ENCODE peak calls at places on chromosomes 11 and 22, in four cellular contexts. I is endothelial cell of umbilical vein, C is K562, H is HCT116. G is an unnamed sample.

GRCh38 chr11:118914178-118914918 is 11.4 kb downstream of the BCL9L start:
- DNase-seq in I (no peak), H (no peak), C (no peak), G (no peak)

GRCh38 chr11:119478711-119479285 is 55.8 kb upstream of the THY1 start:
- DNase-seq in C (no peak), I (no peak), H (no peak), G (no peak)

GRCh38 chr22:50473088-50473487 is 1.7 kb downstream of the SBF1 start:
- DNase-seq in C (peak), I (no peak), H (peak), G (no peak)

GRCh38 chr11:19076744-19077589 is 16.4 kb upstream of the MRGPRX2 start:
- DNase-seq in I (peak), C (peak), H (peak), G (peak)

GRCh38 chr11:33996498-33997454 is 54.8 kb upstream of the CAPRIN1 start:
- DNase-seq in I (peak), H (peak), C (peak), G (no peak)

GRCh38 chr22:19960491-19961200 is 19.0 kb upstream of the TXNRD2 start:
- DNase-seq in I (no peak), C (no peak), H (no peak), G (no peak)

GRCh38 chr11:686451-687243 is 8.4 kb downstream of the DEAF1 start:
- DNase-seq in I (no peak), C (no peak), H (no peak), G (no peak)

GRCh38 chr11:43942651-43943356 is 367 bp downstream of the C11orf96 start:
- DNase-seq in H (no peak), C (peak), I (peak), G (no peak)

GRCh38 chr11:58958500-58958899 is 19.2 kb downstream of the GLYATL1 start:
- DNase-seq in H (peak), I (peak), C (peak), G (no peak)

GRCh38 chr11:106988151-106988806 is 30.0 kb downstream of the GUCY1A2 start:
- DNase-seq in C (no peak), H (no peak), I (no peak), G (peak)

DNA sequence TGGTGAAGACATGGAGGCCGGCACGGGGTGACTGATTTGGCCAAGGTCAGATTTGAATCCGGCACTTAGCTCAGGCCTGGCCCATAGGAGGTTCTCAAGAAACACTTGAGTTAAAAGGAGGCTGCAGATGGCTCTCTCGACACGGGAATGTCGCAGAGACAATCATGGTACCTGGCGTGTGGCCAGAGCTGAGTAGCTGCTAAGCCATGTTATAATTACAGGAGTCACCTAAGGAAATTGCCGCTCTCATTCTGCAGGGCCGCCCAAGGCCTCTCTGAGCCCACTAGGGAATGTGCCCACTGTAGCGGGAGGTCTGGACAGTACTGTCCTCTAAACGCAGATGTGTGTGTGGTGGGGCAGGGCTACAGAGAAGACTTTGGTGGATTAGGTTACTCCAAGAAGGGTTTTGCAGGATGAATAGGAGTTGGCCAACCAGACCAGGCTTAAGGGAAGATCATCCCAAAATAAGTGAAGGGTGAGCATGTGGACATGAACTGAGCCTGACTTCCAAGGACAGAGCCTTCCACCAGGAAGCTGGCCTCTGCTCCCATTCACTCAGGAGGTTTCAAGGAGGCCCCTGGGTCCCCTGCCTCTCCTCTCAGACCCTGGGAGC is 19.3 kb upstream of the PRR5 start:
- DNase-seq in I (no peak), C (peak), H (no peak), G (no peak)
- H3K9ac ChIP-seq in I (no peak), C (no peak), H (no peak), G (no peak)

DNA sequence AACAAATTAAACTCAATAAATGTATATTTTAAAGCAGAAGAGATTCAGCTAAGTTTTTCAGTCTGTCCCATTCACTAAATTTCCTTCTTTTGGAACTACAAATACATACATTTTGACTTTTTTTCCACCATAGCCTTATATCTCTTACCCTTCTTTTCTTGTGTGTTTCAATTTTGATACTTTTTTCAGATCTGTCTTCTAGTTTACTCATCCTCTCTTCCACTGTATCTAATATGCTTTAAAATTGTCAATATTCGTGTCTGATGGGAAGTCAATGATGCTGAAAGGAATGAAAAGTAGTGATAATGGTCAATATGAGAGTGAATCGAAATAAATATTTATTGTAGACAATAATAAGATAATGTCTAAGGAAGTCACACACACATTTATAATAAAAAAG is 332.3 kb upstream of the KIRREL3 start:
- DNase-seq in H (no peak), I (no peak), C (no peak), G (no peak)
- H3K4me3 ChIP-seq in H (no peak), I (no peak), C (no peak), G (no peak)

DNA sequence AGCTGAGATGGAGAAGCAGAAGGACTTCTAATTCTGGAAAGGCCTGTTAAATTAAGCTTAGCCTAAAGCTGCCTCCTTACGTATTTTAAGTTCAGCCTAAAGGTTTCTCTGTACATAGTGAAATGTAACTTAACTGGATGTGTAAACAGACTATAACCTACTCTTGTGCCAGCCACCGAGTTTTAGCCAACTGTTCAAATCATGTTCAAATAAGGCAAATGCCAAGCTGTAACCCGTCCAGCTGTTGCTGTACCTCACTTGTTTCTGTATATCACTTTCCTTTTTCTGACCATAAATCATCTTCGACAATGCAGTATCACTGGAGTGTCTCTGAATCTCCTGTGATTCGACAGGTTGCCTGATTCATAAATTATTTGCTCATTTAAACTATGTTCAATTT is 4.0 kb upstream of the PLAAT5 start:
- DNase-seq in H (no peak), C (no peak), I (no peak), G (no peak)
- TF ChIP-seq POLR2AphosphoS5 in H (no peak), C (no peak), I (no peak), G (no peak)

GRCh38 chr11:57421066-57421465 is 5.9 kb downstream of the SLC43A3 start:
- DNase-seq in C (no peak), H (no peak), I (no peak), G (no peak)

GRCh38 chr11:57424137-57424801 is 2.7 kb downstream of the SLC43A3 start:
- DNase-seq in H (no peak), I (peak), C (no peak), G (no peak)

GRCh38 chr11:57422669-57423068 is 4.3 kb downstream of the SLC43A3 start:
- DNase-seq in H (no peak), I (no peak), C (no peak), G (no peak)

GRCh38 chr11:57424802-57425564 is 1.9 kb downstream of the SLC43A3 start:
- DNase-seq in I (peak), H (no peak), C (peak), G (peak)

DNA sequence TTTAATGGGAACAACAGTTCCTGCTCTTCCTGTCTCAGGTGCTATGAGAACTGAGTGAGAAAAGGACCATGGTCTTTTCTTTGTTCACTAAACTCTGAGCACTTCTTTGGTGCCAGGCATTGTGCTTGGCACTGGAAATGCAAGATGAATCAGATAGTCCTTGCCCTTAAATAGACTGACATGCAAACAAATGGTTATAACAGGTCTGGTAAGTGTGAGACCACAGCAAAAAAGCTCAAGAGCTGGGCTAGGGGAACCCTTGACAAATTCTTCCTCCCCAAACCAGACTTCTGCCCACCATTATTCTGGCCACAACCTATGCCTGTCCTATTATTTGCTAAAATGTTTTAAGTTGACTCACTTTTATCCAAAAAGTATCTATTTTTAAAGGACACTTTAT is 5.1 kb downstream of the SLC43A3 start:
- DNase-seq in H (no peak), I (no peak), C (no peak), G (no peak)
- H3K9ac ChIP-seq in H (no peak), I (no peak), C (no peak), G (no peak)

GRCh38 chr11:116193321-116194114 is 579.3 kb downstream of the BUD13 start:
- DNase-seq in C (no peak), H (no peak), I (peak), G (peak)

GRCh38 chr11:116192509-116193206 is 580.1 kb downstream of the BUD13 start:
- DNase-seq in I (no peak), C (no peak), H (no peak), G (no peak)

GRCh38 chr11:116190861-116191260 is 581.9 kb downstream of the BUD13 start:
- DNase-seq in I (no peak), C (no peak), H (no peak), G (no peak)

GRCh38 chr11:116190206-116190605 is 582.6 kb downstream of the BUD13 start:
- DNase-seq in C (no peak), H (no peak), I (no peak), G (no peak)

DNA sequence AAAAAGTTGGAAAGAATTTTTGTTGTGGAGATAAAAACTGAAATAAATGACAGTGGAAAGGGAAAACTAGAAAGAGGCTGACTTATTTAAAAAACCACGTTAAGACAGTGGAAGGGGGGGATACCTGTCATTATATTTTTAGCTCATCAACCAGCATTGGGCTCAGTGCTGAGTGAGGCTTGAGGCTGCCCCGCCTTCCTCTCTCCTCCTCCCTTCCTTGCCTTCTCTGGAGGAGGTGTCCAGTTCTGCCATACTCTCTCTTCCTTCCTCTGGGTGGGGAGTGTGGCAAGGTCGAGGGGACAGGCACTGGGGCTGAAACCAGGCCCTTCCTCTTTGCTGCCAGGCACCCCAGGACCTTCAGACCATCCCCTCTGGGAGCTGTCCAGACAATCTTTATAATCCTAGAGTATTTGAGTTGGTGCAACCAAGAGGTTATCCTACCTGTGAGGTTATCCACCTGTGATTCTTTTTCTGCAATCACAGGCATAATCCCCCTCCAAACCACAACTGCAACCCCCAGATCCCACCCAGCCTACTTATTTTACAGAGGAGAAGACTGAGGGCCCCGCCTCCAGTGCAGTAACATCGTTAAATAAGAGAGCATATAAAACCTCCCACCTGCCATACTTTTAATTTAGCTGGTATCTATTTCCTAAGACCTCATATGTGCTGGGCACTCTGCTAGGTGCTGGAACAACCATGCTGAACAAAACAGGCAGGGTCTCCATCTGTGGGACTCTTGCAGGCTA is 578.5 kb downstream of the BUD13 start:
- DNase-seq in H (no peak), I (no peak), C (no peak), G (no peak)
- H3K4me3 ChIP-seq in H (no peak), I (no peak), C (no peak), G (no peak)

DNA sequence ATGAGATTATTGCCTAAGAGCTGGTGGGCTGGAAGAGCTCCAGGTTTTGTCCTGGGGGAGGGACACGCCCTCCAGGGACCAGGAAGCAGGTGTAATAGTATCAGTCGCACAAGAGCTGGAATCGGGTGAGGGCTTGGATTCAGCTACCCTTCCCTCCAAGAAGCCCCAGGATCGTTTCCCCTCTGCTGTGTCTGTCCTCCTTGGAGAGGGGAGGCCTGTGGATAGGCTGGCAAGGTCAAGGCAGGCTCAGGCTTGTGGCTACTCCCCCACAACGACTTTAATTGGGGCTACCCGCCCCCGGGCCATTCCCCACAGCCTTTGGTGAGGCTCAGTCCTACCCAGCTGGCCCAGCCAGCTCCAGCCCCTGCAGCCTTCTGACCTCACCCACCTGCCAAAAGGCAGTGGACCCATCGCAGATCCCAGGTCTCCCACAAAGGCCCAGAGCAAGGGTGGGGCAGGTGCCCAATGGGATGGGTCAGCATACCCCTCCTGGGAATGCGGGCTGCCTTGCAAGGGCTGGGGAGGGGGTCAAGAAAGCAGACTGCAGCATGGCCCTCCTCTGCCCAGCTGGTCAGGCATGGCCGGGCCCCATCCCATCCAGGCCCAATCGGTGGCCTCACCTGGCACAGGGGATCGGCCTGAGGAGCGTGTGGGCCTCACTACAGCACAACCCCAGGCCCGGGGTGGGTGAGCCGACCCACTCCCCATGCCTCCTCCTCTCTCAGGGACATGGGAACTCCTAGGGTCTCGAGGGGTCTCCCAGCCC is 1.0 kb downstream of the CTSD start:
- DNase-seq in C (peak), I (no peak), H (peak), G (no peak)
- TF ChIP-seq POLR2AphosphoS5 in C (no peak), I (no peak), H (peak), G (no peak)

GRCh38 chr22:41347066-41347859 is 34.5 kb upstream of the TEF start:
- DNase-seq in I (no peak), C (no peak), H (no peak), G (no peak)
- H3K9ac ChIP-seq in I (no peak), C (no peak), H (no peak), G (no peak)

GRCh38 chr22:29454186-29454745 is 15.9 kb downstream of the RFPL1 start:
- DNase-seq in I (no peak), H (no peak), C (no peak), G (no peak)
- H3K4me3 ChIP-seq in I (no peak), H (no peak), C (no peak), G (no peak)

DNA sequence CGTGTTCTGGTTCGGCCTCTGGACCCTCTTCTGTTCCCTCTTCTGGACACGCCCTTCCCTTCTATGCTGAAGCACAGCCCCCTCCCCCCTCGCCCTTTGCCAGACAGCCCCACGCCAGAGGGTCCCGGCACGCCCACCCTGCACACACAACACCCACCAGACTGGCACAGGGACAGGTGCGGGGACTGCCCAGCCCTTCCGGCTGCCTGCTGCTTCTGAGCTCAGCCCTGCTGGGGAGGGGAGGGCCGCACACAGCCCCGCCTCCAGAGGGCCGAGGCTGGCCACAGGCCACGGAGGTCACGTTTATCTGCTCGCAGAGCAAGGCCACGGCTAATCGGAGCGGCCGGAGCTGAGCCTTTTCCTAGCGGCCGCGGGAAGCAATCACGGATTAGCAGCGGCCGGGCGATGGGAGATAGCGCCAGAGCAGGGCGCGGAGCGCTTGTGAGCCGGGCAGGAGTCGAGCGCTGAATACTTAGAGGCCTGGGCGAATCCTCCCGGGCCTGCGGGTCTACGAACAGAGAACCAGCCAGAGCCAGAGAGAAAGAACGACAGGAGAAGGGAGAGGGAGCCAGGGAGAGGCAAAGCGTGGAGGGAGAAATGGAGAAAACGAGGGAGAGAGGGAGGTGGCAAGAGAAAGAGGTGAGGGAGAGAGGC is 21.5 kb downstream of the OTUB1 start:
- DNase-seq in H (peak), I (peak), C (peak), G (no peak)
- TF ChIP-seq POLR2AphosphoS5 in H (peak), I (no peak), C (peak), G (no peak)

G was measured in SK-N-MC.